ENCODE peak calls at places on chromosomes 3 and 15, in four cellular contexts. O is heart left ventricle, N is iPS DF 6.9, I is bronchial epithelial cell. Q is an unnamed sample. For H3K36me3, the result is how much of the 10 kb centered on the place peaks cover.

GRCh38 chr15:37028609-37029287 is 71.6 kb downstream of the MEIS2 start:
- DNase-seq in N (no peak), O (no peak), I (no peak), Q (no peak)

GRCh38 chr3:152282813-152283212 is 14.1 kb downstream of the MBNL1 start:
- DNase-seq in O (no peak), N (no peak), I (no peak), Q (no peak)

GRCh38 chr15:23869391-23869790 is 182.3 kb upstream of the NDN start:
- DNase-seq in N (peak), O (peak), I (peak), Q (no peak)

GRCh38 chr3:4981160-4981687 is 2.0 kb downstream of the BHLHE40 start:
- DNase-seq in I (peak), N (no peak), O (no peak), Q (no peak)

GRCh38 chr3:101928890-101929289 is 79.6 kb downstream of the NFKBIZ start:
- DNase-seq in I (peak), O (no peak), N (no peak), Q (peak)

GRCh38 chr3:149203758-149204157 is 17.9 kb downstream of the CP start:
- DNase-seq in O (no peak), N (no peak), I (no peak), Q (no peak)

GRCh38 chr3:71258526-71258925 is 325.0 kb downstream of the FOXP1 start:
- DNase-seq in I (no peak), N (no peak), O (no peak), Q (no peak)

GRCh38 chr15:62649793-62650420 is 392.6 kb upstream of the TPM1 start:
- DNase-seq in I (no peak), O (peak), N (no peak), Q (peak)

GRCh38 chr3:185049710-185050109 is 103.2 kb downstream of the C3orf70 start:
- DNase-seq in N (no peak), I (no peak), O (no peak), Q (no peak)
- H3K36me3 ChIP-seq in N (under half), I (under half), O (half or more), Q (under half)

DNA sequence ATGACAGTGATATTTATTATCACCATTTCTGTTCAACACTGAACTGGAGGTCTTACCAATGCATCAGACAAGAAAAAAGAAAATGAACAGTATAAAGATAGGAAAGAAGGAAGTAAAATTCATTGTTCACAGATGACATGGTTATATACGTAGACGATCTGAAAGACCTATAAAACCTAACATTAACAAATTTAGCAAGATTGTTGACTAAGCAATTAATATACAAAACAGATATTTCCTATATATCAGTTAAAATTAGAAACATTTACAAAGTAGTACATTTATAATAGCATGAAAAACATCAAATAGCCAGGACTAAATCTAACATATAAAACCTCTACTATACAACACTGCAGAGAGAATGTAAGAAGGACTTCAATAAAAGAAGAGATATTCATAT is 92.8 kb upstream of the MELTF start:
- DNase-seq in O (no peak), N (no peak), I (no peak), Q (no peak)
- H3K36me3 ChIP-seq in O (under half), N (under half), I (under half), Q (under half)

GRCh38 chr15:59158701-59159034 is 48.0 kb upstream of the LDHAL6B start:
- DNase-seq in N (no peak), I (no peak), O (no peak), Q (no peak)

GRCh38 chr15:59157398-59157797 is 49.2 kb upstream of the LDHAL6B start:
- DNase-seq in I (no peak), O (no peak), N (no peak), Q (no peak)

GRCh38 chr15:59159210-59159609 is 47.4 kb upstream of the LDHAL6B start:
- DNase-seq in O (no peak), N (no peak), I (no peak), Q (no peak)

GRCh38 chr15:59157840-59158700 is 48.6 kb upstream of the LDHAL6B start:
- DNase-seq in I (no peak), N (no peak), O (no peak), Q (no peak)

DNA sequence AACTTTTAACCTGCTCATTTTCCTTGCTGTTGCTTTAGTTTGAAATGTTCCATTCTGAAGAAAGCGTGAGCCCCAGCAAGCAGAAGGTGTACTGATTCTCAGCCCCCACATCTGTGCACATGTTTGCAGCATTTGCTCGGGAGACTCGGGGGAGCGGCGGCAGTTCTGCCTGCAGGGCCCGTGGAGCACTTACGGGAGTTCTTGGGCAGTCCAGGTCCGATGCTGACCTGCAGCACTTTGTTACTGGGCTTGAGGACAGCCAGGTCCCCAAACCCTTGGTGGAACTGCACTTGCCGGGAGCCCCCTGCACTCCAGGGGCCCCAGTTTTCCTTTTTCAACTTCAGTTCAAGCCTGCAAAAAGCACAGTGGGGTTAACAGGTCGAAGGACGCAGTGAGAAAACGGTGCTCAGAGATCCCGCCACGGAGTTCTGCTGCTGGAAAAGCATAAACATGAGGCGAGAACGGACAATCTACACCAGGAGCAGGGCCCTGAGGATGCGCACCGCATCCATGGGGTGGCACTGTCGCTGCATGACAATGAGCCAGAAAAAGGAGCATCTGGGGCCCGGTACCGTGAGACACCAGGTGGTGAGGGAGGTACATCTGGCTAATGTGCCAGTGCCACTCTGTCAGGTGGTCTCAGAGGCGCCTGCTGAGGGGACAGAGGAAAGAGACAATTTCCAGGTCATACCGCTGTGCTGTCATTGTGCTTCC is 45.6 kb upstream of the LDHAL6B start:
- DNase-seq in O (no peak), N (no peak), I (no peak), Q (no peak)
- H3K36me3 ChIP-seq in O (half or more), N (under half), I (under half), Q (under half)

GRCh38 chr3:185654758-185655145 is 68.7 kb downstream of the SENP2 start:
- DNase-seq in N (no peak), O (no peak), I (no peak), Q (no peak)
- H3K36me3 ChIP-seq in N (under half), O (under half), I (under half), Q (under half)

DNA sequence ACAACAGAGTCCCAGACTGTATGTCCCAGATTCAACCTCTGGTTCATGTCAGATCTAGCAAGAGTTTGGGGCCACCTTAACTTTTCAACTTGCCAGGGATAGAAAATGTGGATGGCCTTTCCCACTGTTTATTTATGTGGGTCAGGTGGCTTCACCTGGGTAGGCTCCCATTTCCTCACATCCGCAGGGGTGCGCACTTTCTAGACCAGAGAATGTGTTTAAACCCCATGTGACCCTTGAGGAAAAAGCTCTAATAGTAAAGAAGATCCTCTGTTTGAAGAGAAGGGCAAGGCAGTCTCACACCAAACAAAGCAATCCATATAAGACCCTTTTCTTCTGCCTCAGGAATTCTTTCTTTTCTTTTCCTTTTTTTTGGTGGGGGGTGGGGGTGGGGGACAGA is 167.2 kb upstream of the TSC22D2 start:
- DNase-seq in O (no peak), I (no peak), N (no peak), Q (no peak)
- H3K36me3 ChIP-seq in O (under half), I (under half), N (under half), Q (under half)

GRCh38 chr3:168024537-168024941 is 71.2 kb downstream of the GOLIM4 start:
- DNase-seq in N (no peak), O (no peak), I (peak), Q (peak)

GRCh38 chr3:168026764-168027163 is 69.0 kb downstream of the GOLIM4 start:
- DNase-seq in O (no peak), I (no peak), N (no peak), Q (no peak)

GRCh38 chr3:168021737-168022450 is 73.8 kb downstream of the GOLIM4 start:
- DNase-seq in I (no peak), N (no peak), O (no peak), Q (no peak)

GRCh38 chr3:168029705-168030104 is 66.0 kb downstream of the GOLIM4 start:
- DNase-seq in I (no peak), N (no peak), O (no peak), Q (no peak)

DNA sequence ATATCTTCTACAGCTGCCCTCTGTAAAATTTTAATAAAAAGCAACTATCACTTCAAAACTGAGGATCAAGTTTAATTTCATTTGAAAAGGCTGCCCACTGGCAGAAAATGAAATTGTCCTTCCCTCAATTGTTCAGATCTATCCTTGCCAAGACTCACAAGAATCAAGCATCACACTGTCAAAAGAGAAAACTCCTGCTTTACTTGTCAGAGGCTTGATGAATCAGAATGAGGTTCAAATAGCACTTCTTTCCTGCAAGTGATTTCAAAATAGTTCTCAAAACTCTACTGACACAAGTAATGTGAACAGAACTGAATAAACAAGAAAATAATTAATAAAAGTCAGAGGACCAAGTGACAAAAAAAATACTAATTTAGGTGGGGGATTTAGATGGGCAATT is 70.6 kb downstream of the GOLIM4 start:
- DNase-seq in N (no peak), O (no peak), I (peak), Q (no peak)
- H3K36me3 ChIP-seq in N (under half), O (half or more), I (under half), Q (under half)

GRCh38 chr3:128075516-128076464 is 23.6 kb downstream of the SEC61A1 start:
- DNase-seq in O (peak), N (peak), I (peak), Q (no peak)
- H3K36me3 ChIP-seq in O (under half), N (under half), I (under half), Q (under half)